ENCODE peak calls at places on chromosomes 1 and 21, in seven cellular contexts. One of them, this sample, is unnamed.

GRCh38 chr1:201593200-201593828 is 54.4 kb downstream of the NAV1 start:
- DNase-seq in memory B cell: no peak
- DNase-seq in left ventricle myocardium inferior: no peak
- DNase-seq in T-helper 9 cell: no peak
- DNase-seq in astrocyte of the spinal cord: peak; percentile 93
- DNase-seq in A549: peak; percentile 75
- DNase-seq in stimulated activated CD4-positive, alpha-beta T cell treated with anti-CD3 and anti-CD28 coated beads, Interleukin-2, amount 100 ng/mL, for 48 hours: no peak
- DNase-seq in this sample: no peak

GRCh38 chr21:32900814-32901213 is 124.9 kb upstream of the OLIG2 start:
- DNase-seq in memory B cell: no peak
- DNase-seq in left ventricle myocardium inferior: no peak
- DNase-seq in T-helper 9 cell: no peak
- DNase-seq in astrocyte of the spinal cord: no peak
- DNase-seq in A549: no peak
- DNase-seq in stimulated activated CD4-positive, alpha-beta T cell treated with anti-CD3 and anti-CD28 coated beads, Interleukin-2, amount 100 ng/mL, for 48 hours: no peak
- DNase-seq in this sample: no peak

GRCh38 chr1:94614980-94615379 is 73.4 kb upstream of the F3 start:
- DNase-seq in memory B cell: no peak
- DNase-seq in left ventricle myocardium inferior: no peak
- DNase-seq in T-helper 9 cell: no peak
- DNase-seq in astrocyte of the spinal cord: no peak
- DNase-seq in A549: no peak
- DNase-seq in stimulated activated CD4-positive, alpha-beta T cell treated with anti-CD3 and anti-CD28 coated beads, Interleukin-2, amount 100 ng/mL, for 48 hours: no peak
- DNase-seq in this sample: no peak

GRCh38 chr1:108678696-108679095 is 13.4 kb upstream of the PRPF38B start:
- DNase-seq in memory B cell: no peak
- DNase-seq in left ventricle myocardium inferior: no peak
- DNase-seq in T-helper 9 cell: no peak
- DNase-seq in astrocyte of the spinal cord: no peak
- DNase-seq in A549: no peak
- DNase-seq in stimulated activated CD4-positive, alpha-beta T cell treated with anti-CD3 and anti-CD28 coated beads, Interleukin-2, amount 100 ng/mL, for 48 hours: no peak
- DNase-seq in this sample: no peak

GRCh38 chr1:33275200-33275599 is 18.9 kb downstream of the ZNF362 start:
- DNase-seq in memory B cell: no peak
- DNase-seq in left ventricle myocardium inferior: no peak
- DNase-seq in T-helper 9 cell: no peak
- DNase-seq in astrocyte of the spinal cord: no peak
- DNase-seq in A549: no peak
- DNase-seq in stimulated activated CD4-positive, alpha-beta T cell treated with anti-CD3 and anti-CD28 coated beads, Interleukin-2, amount 100 ng/mL, for 48 hours: no peak
- DNase-seq in this sample: no peak

GRCh38 chr1:60598055-60598910 is 484.1 kb upstream of the NFIA start:
- DNase-seq in memory B cell: no peak
- DNase-seq in left ventricle myocardium inferior: no peak
- DNase-seq in T-helper 9 cell: no peak
- DNase-seq in astrocyte of the spinal cord: peak; percentile 18
- DNase-seq in A549: no peak
- DNase-seq in stimulated activated CD4-positive, alpha-beta T cell treated with anti-CD3 and anti-CD28 coated beads, Interleukin-2, amount 100 ng/mL, for 48 hours: no peak
- DNase-seq in this sample: no peak

GRCh38 chr1:74425669-74426068 is 86.7 kb downstream of the LRRC53 start:
- DNase-seq in memory B cell: no peak
- DNase-seq in left ventricle myocardium inferior: no peak
- DNase-seq in T-helper 9 cell: no peak
- DNase-seq in astrocyte of the spinal cord: peak; percentile 8
- DNase-seq in A549: no peak
- DNase-seq in stimulated activated CD4-positive, alpha-beta T cell treated with anti-CD3 and anti-CD28 coated beads, Interleukin-2, amount 100 ng/mL, for 48 hours: no peak
- DNase-seq in this sample: no peak

GRCh38 chr1:4975856-4976255 is 321.4 kb downstream of the AJAP1 start:
- DNase-seq in memory B cell: no peak
- DNase-seq in left ventricle myocardium inferior: no peak
- DNase-seq in T-helper 9 cell: no peak
- DNase-seq in astrocyte of the spinal cord: no peak
- DNase-seq in A549: no peak
- DNase-seq in stimulated activated CD4-positive, alpha-beta T cell treated with anti-CD3 and anti-CD28 coated beads, Interleukin-2, amount 100 ng/mL, for 48 hours: no peak
- DNase-seq in this sample: no peak

GRCh38 chr21:35927262-35927661 is 133.1 kb downstream of the SETD4 start:
- DNase-seq in memory B cell: no peak
- DNase-seq in left ventricle myocardium inferior: no peak
- DNase-seq in T-helper 9 cell: no peak
- DNase-seq in astrocyte of the spinal cord: no peak
- DNase-seq in A549: no peak
- DNase-seq in stimulated activated CD4-positive, alpha-beta T cell treated with anti-CD3 and anti-CD28 coated beads, Interleukin-2, amount 100 ng/mL, for 48 hours: no peak
- DNase-seq in this sample: no peak

GRCh38 chr1:2482588-2482987 is 6.5 kb downstream of the PLCH2 start:
- DNase-seq in memory B cell: no peak
- DNase-seq in left ventricle myocardium inferior: no peak
- DNase-seq in T-helper 9 cell: no peak
- DNase-seq in astrocyte of the spinal cord: no peak
- DNase-seq in A549: no peak
- DNase-seq in stimulated activated CD4-positive, alpha-beta T cell treated with anti-CD3 and anti-CD28 coated beads, Interleukin-2, amount 100 ng/mL, for 48 hours: no peak
- DNase-seq in this sample: peak; percentile 52

GRCh38 chr1:98323906-98324358 is 337.6 kb upstream of the SNX7 start:
- DNase-seq in memory B cell: no peak
- DNase-seq in left ventricle myocardium inferior: no peak
- DNase-seq in T-helper 9 cell: no peak
- DNase-seq in astrocyte of the spinal cord: peak; percentile 98
- DNase-seq in A549: peak; percentile 92
- DNase-seq in stimulated activated CD4-positive, alpha-beta T cell treated with anti-CD3 and anti-CD28 coated beads, Interleukin-2, amount 100 ng/mL, for 48 hours: no peak
- DNase-seq in this sample: no peak

GRCh38 chr1:212161231-212161781 is 123.9 kb upstream of the PPP2R5A start:
- DNase-seq in memory B cell: no peak
- DNase-seq in left ventricle myocardium inferior: no peak
- DNase-seq in T-helper 9 cell: no peak
- DNase-seq in astrocyte of the spinal cord: peak; percentile 91
- DNase-seq in A549: no peak
- DNase-seq in stimulated activated CD4-positive, alpha-beta T cell treated with anti-CD3 and anti-CD28 coated beads, Interleukin-2, amount 100 ng/mL, for 48 hours: no peak
- DNase-seq in this sample: no peak

GRCh38 chr1:92826792-92827191 is 5.0 kb upstream of the RPL5 start:
- DNase-seq in memory B cell: no peak
- DNase-seq in left ventricle myocardium inferior: no peak
- DNase-seq in T-helper 9 cell: no peak
- DNase-seq in astrocyte of the spinal cord: no peak
- DNase-seq in A549: peak; percentile 33
- DNase-seq in stimulated activated CD4-positive, alpha-beta T cell treated with anti-CD3 and anti-CD28 coated beads, Interleukin-2, amount 100 ng/mL, for 48 hours: no peak
- DNase-seq in this sample: no peak

GRCh38 chr21:41751621-41752020 is 15.2 kb downstream of the RIPK4 start:
- DNase-seq in memory B cell: no peak
- DNase-seq in left ventricle myocardium inferior: peak; percentile 4
- DNase-seq in T-helper 9 cell: no peak
- DNase-seq in astrocyte of the spinal cord: no peak
- DNase-seq in A549: no peak
- DNase-seq in stimulated activated CD4-positive, alpha-beta T cell treated with anti-CD3 and anti-CD28 coated beads, Interleukin-2, amount 100 ng/mL, for 48 hours: no peak
- DNase-seq in this sample: no peak

GRCh38 chr1:18870325-18870865 is 10.9 kb upstream of the TAS1R2 start:
- DNase-seq in memory B cell: no peak
- DNase-seq in left ventricle myocardium inferior: no peak
- DNase-seq in T-helper 9 cell: no peak
- DNase-seq in astrocyte of the spinal cord: no peak
- DNase-seq in A549: no peak
- DNase-seq in stimulated activated CD4-positive, alpha-beta T cell treated with anti-CD3 and anti-CD28 coated beads, Interleukin-2, amount 100 ng/mL, for 48 hours: no peak
- DNase-seq in this sample: no peak

GRCh38 chr1:228953207-228953606 is 217.9 kb downstream of the RHOU start:
- DNase-seq in memory B cell: no peak
- DNase-seq in left ventricle myocardium inferior: no peak
- DNase-seq in T-helper 9 cell: no peak
- DNase-seq in astrocyte of the spinal cord: no peak
- DNase-seq in A549: no peak
- DNase-seq in stimulated activated CD4-positive, alpha-beta T cell treated with anti-CD3 and anti-CD28 coated beads, Interleukin-2, amount 100 ng/mL, for 48 hours: no peak
- DNase-seq in this sample: no peak

GRCh38 chr1:185720633-185721272 is 13.4 kb upstream of the HMCN1 start:
- DNase-seq in memory B cell: no peak
- DNase-seq in left ventricle myocardium inferior: no peak
- DNase-seq in T-helper 9 cell: no peak
- DNase-seq in astrocyte of the spinal cord: peak; percentile 75
- DNase-seq in A549: peak; percentile 46
- DNase-seq in stimulated activated CD4-positive, alpha-beta T cell treated with anti-CD3 and anti-CD28 coated beads, Interleukin-2, amount 100 ng/mL, for 48 hours: no peak
- DNase-seq in this sample: no peak

GRCh38 chr1:212060632-212061472 is 25.3 kb downstream of the DTL start:
- DNase-seq in memory B cell: no peak
- DNase-seq in left ventricle myocardium inferior: no peak
- DNase-seq in T-helper 9 cell: no peak
- DNase-seq in astrocyte of the spinal cord: no peak
- DNase-seq in A549: no peak
- DNase-seq in stimulated activated CD4-positive, alpha-beta T cell treated with anti-CD3 and anti-CD28 coated beads, Interleukin-2, amount 100 ng/mL, for 48 hours: no peak
- DNase-seq in this sample: no peak

GRCh38 chr1:46174448-46175231 is at the start of gene TSPAN1:
- DNase-seq in memory B cell: no peak
- DNase-seq in left ventricle myocardium inferior: no peak
- DNase-seq in T-helper 9 cell: no peak
- DNase-seq in astrocyte of the spinal cord: no peak
- DNase-seq in A549: no peak
- DNase-seq in stimulated activated CD4-positive, alpha-beta T cell treated with anti-CD3 and anti-CD28 coated beads, Interleukin-2, amount 100 ng/mL, for 48 hours: no peak
- DNase-seq in this sample: no peak

GRCh38 chr1:41607810-41608209 is 123.3 kb upstream of the EDN2 start:
- DNase-seq in memory B cell: no peak
- DNase-seq in left ventricle myocardium inferior: no peak
- DNase-seq in T-helper 9 cell: no peak
- DNase-seq in astrocyte of the spinal cord: no peak
- DNase-seq in A549: no peak
- DNase-seq in stimulated activated CD4-positive, alpha-beta T cell treated with anti-CD3 and anti-CD28 coated beads, Interleukin-2, amount 100 ng/mL, for 48 hours: no peak
- DNase-seq in this sample: no peak

GRCh38 chr1:200154069-200154767 is 126.7 kb downstream of the NR5A2 start:
- DNase-seq in memory B cell: peak; percentile 53
- DNase-seq in left ventricle myocardium inferior: no peak
- DNase-seq in T-helper 9 cell: peak; percentile 12
- DNase-seq in astrocyte of the spinal cord: no peak
- DNase-seq in A549: no peak
- DNase-seq in stimulated activated CD4-positive, alpha-beta T cell treated with anti-CD3 and anti-CD28 coated beads, Interleukin-2, amount 100 ng/mL, for 48 hours: peak; percentile 17
- DNase-seq in this sample: no peak

GRCh38 chr1:39915499-39916129 is 13.9 kb upstream of the MYCL start:
- DNase-seq in memory B cell: no peak
- DNase-seq in left ventricle myocardium inferior: no peak
- DNase-seq in T-helper 9 cell: no peak
- DNase-seq in astrocyte of the spinal cord: no peak
- DNase-seq in A549: no peak
- DNase-seq in stimulated activated CD4-positive, alpha-beta T cell treated with anti-CD3 and anti-CD28 coated beads, Interleukin-2, amount 100 ng/mL, for 48 hours: no peak
- DNase-seq in this sample: no peak

GRCh38 chr1:31811605-31812004 is 4.2 kb downstream of the SPOCD1 start:
- DNase-seq in memory B cell: no peak
- DNase-seq in left ventricle myocardium inferior: no peak
- DNase-seq in T-helper 9 cell: no peak
- DNase-seq in astrocyte of the spinal cord: peak; percentile 54
- DNase-seq in A549: peak; percentile 27
- DNase-seq in stimulated activated CD4-positive, alpha-beta T cell treated with anti-CD3 and anti-CD28 coated beads, Interleukin-2, amount 100 ng/mL, for 48 hours: no peak
- DNase-seq in this sample: peak; percentile 65

GRCh38 chr1:96559181-96559580 is 162.4 kb upstream of the PTBP2 start:
- DNase-seq in memory B cell: no peak
- DNase-seq in left ventricle myocardium inferior: no peak
- DNase-seq in T-helper 9 cell: no peak
- DNase-seq in astrocyte of the spinal cord: peak; percentile 45
- DNase-seq in A549: no peak
- DNase-seq in stimulated activated CD4-positive, alpha-beta T cell treated with anti-CD3 and anti-CD28 coated beads, Interleukin-2, amount 100 ng/mL, for 48 hours: no peak
- DNase-seq in this sample: no peak

GRCh38 chr1:95407146-95407863 is 173.3 kb downstream of the RWDD3 start:
- DNase-seq in memory B cell: no peak
- DNase-seq in left ventricle myocardium inferior: no peak
- DNase-seq in T-helper 9 cell: no peak
- DNase-seq in astrocyte of the spinal cord: no peak
- DNase-seq in A549: no peak
- DNase-seq in stimulated activated CD4-positive, alpha-beta T cell treated with anti-CD3 and anti-CD28 coated beads, Interleukin-2, amount 100 ng/mL, for 48 hours: no peak
- DNase-seq in this sample: no peak

GRCh38 chr1:48190893-48191292 is 31.6 kb upstream of the SLC5A9 start:
- DNase-seq in memory B cell: no peak
- DNase-seq in left ventricle myocardium inferior: no peak
- DNase-seq in T-helper 9 cell: no peak
- DNase-seq in astrocyte of the spinal cord: no peak
- DNase-seq in A549: no peak
- DNase-seq in stimulated activated CD4-positive, alpha-beta T cell treated with anti-CD3 and anti-CD28 coated beads, Interleukin-2, amount 100 ng/mL, for 48 hours: no peak
- DNase-seq in this sample: no peak

GRCh38 chr1:17113973-17114372 is 5.3 kb downstream of the PADI2 start:
- DNase-seq in memory B cell: no peak
- DNase-seq in left ventricle myocardium inferior: peak; percentile 54
- DNase-seq in T-helper 9 cell: no peak
- DNase-seq in astrocyte of the spinal cord: no peak
- DNase-seq in A549: no peak
- DNase-seq in stimulated activated CD4-positive, alpha-beta T cell treated with anti-CD3 and anti-CD28 coated beads, Interleukin-2, amount 100 ng/mL, for 48 hours: no peak
- DNase-seq in this sample: peak; percentile 68

GRCh38 chr1:110196917-110197782 is 13.0 kb upstream of the KCNC4 start:
- DNase-seq in memory B cell: peak; percentile 64
- DNase-seq in left ventricle myocardium inferior: no peak
- DNase-seq in T-helper 9 cell: peak; percentile 34
- DNase-seq in astrocyte of the spinal cord: peak; percentile 39
- DNase-seq in A549: peak; percentile 50
- DNase-seq in stimulated activated CD4-positive, alpha-beta T cell treated with anti-CD3 and anti-CD28 coated beads, Interleukin-2, amount 100 ng/mL, for 48 hours: peak; percentile 45
- DNase-seq in this sample: peak; percentile 57

GRCh38 chr1:38872401-38873026 is 634 bp downstream of the MYCBP start:
- DNase-seq in memory B cell: peak; percentile 9
- DNase-seq in left ventricle myocardium inferior: no peak
- DNase-seq in T-helper 9 cell: peak; percentile 7
- DNase-seq in astrocyte of the spinal cord: peak; percentile 8
- DNase-seq in A549: no peak
- DNase-seq in stimulated activated CD4-positive, alpha-beta T cell treated with anti-CD3 and anti-CD28 coated beads, Interleukin-2, amount 100 ng/mL, for 48 hours: peak; percentile 15
- DNase-seq in this sample: peak; percentile 38

GRCh38 chr1:3368711-3369436 is 85.6 kb upstream of the ARHGEF16 start:
- DNase-seq in memory B cell: no peak
- DNase-seq in left ventricle myocardium inferior: no peak
- DNase-seq in T-helper 9 cell: no peak
- DNase-seq in astrocyte of the spinal cord: peak; percentile 51
- DNase-seq in A549: no peak
- DNase-seq in stimulated activated CD4-positive, alpha-beta T cell treated with anti-CD3 and anti-CD28 coated beads, Interleukin-2, amount 100 ng/mL, for 48 hours: no peak
- DNase-seq in this sample: no peak

GRCh38 chr1:68199603-68200002 is 32.7 kb downstream of the WLS start:
- DNase-seq in memory B cell: no peak
- DNase-seq in left ventricle myocardium inferior: no peak
- DNase-seq in T-helper 9 cell: no peak
- DNase-seq in astrocyte of the spinal cord: no peak
- DNase-seq in A549: no peak
- DNase-seq in stimulated activated CD4-positive, alpha-beta T cell treated with anti-CD3 and anti-CD28 coated beads, Interleukin-2, amount 100 ng/mL, for 48 hours: no peak
- DNase-seq in this sample: no peak

GRCh38 chr21:23881783-23882182 is 1725.5 kb downstream of the MRPL39 start:
- DNase-seq in memory B cell: no peak
- DNase-seq in left ventricle myocardium inferior: no peak
- DNase-seq in T-helper 9 cell: no peak
- DNase-seq in astrocyte of the spinal cord: no peak
- DNase-seq in A549: no peak
- DNase-seq in stimulated activated CD4-positive, alpha-beta T cell treated with anti-CD3 and anti-CD28 coated beads, Interleukin-2, amount 100 ng/mL, for 48 hours: no peak
- DNase-seq in this sample: no peak

GRCh38 chr21:27771938-27772505 is 805.1 kb upstream of the ADAMTS5 start:
- DNase-seq in memory B cell: no peak
- DNase-seq in left ventricle myocardium inferior: no peak
- DNase-seq in T-helper 9 cell: no peak
- DNase-seq in astrocyte of the spinal cord: no peak
- DNase-seq in A549: no peak
- DNase-seq in stimulated activated CD4-positive, alpha-beta T cell treated with anti-CD3 and anti-CD28 coated beads, Interleukin-2, amount 100 ng/mL, for 48 hours: no peak
- DNase-seq in this sample: no peak

GRCh38 chr1:235329139-235329808 is 904 bp downstream of the GGPS1 start:
- DNase-seq in memory B cell: peak; percentile 49
- DNase-seq in left ventricle myocardium inferior: no peak
- DNase-seq in T-helper 9 cell: peak; percentile 38
- DNase-seq in astrocyte of the spinal cord: no peak
- DNase-seq in A549: peak; percentile 50
- DNase-seq in stimulated activated CD4-positive, alpha-beta T cell treated with anti-CD3 and anti-CD28 coated beads, Interleukin-2, amount 100 ng/mL, for 48 hours: peak; percentile 28
- DNase-seq in this sample: peak; percentile 35

GRCh38 chr1:223873044-223873443 is 27.3 kb upstream of the TP53BP2 start:
- DNase-seq in memory B cell: no peak
- DNase-seq in left ventricle myocardium inferior: no peak
- DNase-seq in T-helper 9 cell: no peak
- DNase-seq in astrocyte of the spinal cord: no peak
- DNase-seq in A549: no peak
- DNase-seq in stimulated activated CD4-positive, alpha-beta T cell treated with anti-CD3 and anti-CD28 coated beads, Interleukin-2, amount 100 ng/mL, for 48 hours: no peak
- DNase-seq in this sample: no peak

GRCh38 chr1:5399771-5400170 is 592.5 kb downstream of the NPHP4 start:
- DNase-seq in memory B cell: no peak
- DNase-seq in left ventricle myocardium inferior: no peak
- DNase-seq in T-helper 9 cell: no peak
- DNase-seq in astrocyte of the spinal cord: no peak
- DNase-seq in A549: no peak
- DNase-seq in stimulated activated CD4-positive, alpha-beta T cell treated with anti-CD3 and anti-CD28 coated beads, Interleukin-2, amount 100 ng/mL, for 48 hours: no peak
- DNase-seq in this sample: no peak